ENCODE peak calls at places on chromosomes 3 and 15, in eight cellular contexts. S is psoas muscle, B is right lobe of liver, J is cardiac muscle cell, Z is esophagus squamous epithelium, Y is neural progenitor cell, P is heart left ventricle, R is sigmoid colon. U is an unnamed sample. For H3K4me1, the result is how much of the 10 kb centered on the place peaks cover.

GRCh38 chr3:145963111-145963510 is 197.9 kb downstream of the PLOD2 start:
- DNase-seq in Z (no peak), R (no peak), B (no peak), P (no peak), S (no peak), J (no peak), Y (no peak), U (no peak)

GRCh38 chr15:44910981-44911625 is 45.4 kb upstream of the TERB2 start:
- DNase-seq in Z (no peak), S (no peak), P (no peak), Y (no peak), R (no peak), J (no peak), B (no peak), U (no peak)

GRCh38 chr3:122572940-122573412 is 4.5 kb upstream of the PARP15 start:
- DNase-seq in J (no peak), R (no peak), Y (peak), B (peak), Z (no peak), S (no peak), P (no peak), U (peak)

GRCh38 chr3:178001670-178002101 is 534.5 kb upstream of the KCNMB2 start:
- DNase-seq in P (no peak), Y (no peak), R (no peak), Z (no peak), B (no peak), J (no peak), S (no peak), U (no peak)

GRCh38 chr3:169264711-169265110 is 398.8 kb downstream of the MECOM start:
- DNase-seq in R (no peak), P (peak), B (no peak), S (no peak), J (peak), Y (no peak), Z (no peak), U (peak)

GRCh38 chr15:63986185-63986680 is 60.1 kb downstream of the DAPK2 start:
- DNase-seq in P (no peak), R (no peak), S (no peak), B (no peak), Y (no peak), Z (no peak), J (no peak), U (no peak)

GRCh38 chr3:3737511-3737910 is 61.7 kb upstream of the LRRN1 start:
- DNase-seq in P (no peak), S (no peak), J (no peak), Y (no peak), R (no peak), B (no peak), Z (no peak), U (peak)

GRCh38 chr3:86451749-86452148 is 539.2 kb downstream of the VGLL3 start:
- DNase-seq in J (no peak), Y (no peak), Z (no peak), R (no peak), S (no peak), B (no peak), P (no peak), U (no peak)

GRCh38 chr3:126167550-126167949 is 12.8 kb downstream of the ALDH1L1 start:
- DNase-seq in S (no peak), Y (no peak), Z (no peak), B (no peak), P (no peak), R (no peak), J (no peak), U (no peak)

DNA sequence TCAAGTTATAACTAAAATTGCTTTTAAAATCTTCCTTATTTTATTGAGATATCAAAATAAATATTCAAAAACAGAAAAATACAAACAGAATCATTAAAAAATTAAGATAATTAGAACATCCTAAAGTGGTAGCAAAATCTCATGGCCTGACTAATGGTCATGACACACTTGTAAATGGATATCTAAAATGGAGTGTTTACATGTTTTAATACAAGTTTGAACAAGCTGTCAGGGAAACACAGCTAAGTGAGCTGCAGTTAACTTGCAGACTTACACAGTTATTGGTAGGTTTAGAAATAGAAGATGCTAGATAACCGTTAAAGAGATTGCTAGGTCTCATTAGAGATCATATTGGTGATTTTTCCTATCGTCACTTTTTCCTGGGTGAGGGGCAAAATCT is 242.3 kb downstream of the LPP start:
- DNase-seq in Z (no peak), B (no peak), J (no peak), P (no peak), S (no peak), R (no peak), Y (no peak), U (no peak)
- H3K4me1 ChIP-seq in Z (half or more), B (under half), J (under half), P (half or more), S (under half), R (half or more), Y (under half), U (under half)

DNA sequence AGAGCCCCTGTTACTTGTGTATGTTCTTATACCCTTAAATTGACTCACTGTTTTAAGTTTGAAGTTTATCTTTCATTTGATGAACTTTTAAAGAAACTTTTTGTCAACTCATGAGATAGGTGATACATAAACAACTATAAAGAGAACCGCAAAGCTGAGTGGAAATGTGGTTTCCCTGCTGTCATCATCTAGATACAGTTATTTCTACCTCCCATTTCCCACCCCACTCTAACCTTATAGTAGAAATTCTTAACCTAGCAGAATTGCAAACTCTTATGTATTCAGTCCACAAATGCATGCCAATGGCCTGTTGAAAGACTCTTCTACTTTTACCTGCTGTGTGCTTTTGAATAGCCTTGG is 2.7 kb downstream of the TIPARP start:
- DNase-seq in J (no peak), R (no peak), Z (no peak), P (no peak), B (no peak), Y (no peak), S (no peak), U (no peak)
- H3K4me3 ChIP-seq in J (peak), R (no peak), Z (peak), P (no peak), B (no peak), Y (no peak), S (peak), U (no peak)

DNA sequence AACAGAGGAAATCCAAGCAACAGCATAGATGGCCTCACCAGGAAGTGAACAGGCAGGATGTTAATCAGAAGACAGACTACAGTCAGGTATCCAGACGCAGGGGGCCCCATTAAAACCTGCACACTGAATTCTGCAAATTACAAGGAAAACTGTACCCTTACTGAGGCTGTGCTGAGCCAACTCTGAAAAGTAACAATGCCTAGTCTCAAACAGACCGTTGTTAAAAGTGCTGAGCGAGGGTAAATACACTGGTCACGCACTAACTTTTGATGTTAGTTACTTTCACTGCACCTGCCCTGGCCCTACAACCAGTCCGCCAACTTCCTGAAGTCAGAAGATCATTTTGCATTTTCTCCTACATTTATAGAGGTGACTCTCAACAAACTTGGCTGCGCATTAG is 1.0 kb downstream of the TAMM41 start:
- DNase-seq in Z (no peak), Y (no peak), R (no peak), J (no peak), P (no peak), S (no peak), B (no peak), U (no peak)
- H3K27ac ChIP-seq in Z (peak), Y (no peak), R (peak), J (no peak), P (no peak), S (peak), B (no peak), U (no peak)

GRCh38 chr3:18354706-18355105 is 70.4 kb downstream of the SATB1 start:
- DNase-seq in B (no peak), P (no peak), Z (no peak), J (no peak), Y (no peak), S (no peak), R (no peak), U (no peak)

GRCh38 chr3:18355819-18356218 is 69.3 kb downstream of the SATB1 start:
- DNase-seq in Y (no peak), Z (no peak), B (no peak), S (no peak), P (no peak), J (no peak), R (no peak), U (no peak)

GRCh38 chr3:18351823-18352744 is 73.1 kb downstream of the SATB1 start:
- DNase-seq in Z (no peak), J (no peak), P (no peak), S (no peak), Y (peak), R (no peak), B (peak), U (no peak)

GRCh38 chr3:18363367-18363766 is 61.8 kb downstream of the SATB1 start:
- DNase-seq in B (no peak), J (no peak), S (no peak), Y (no peak), Z (no peak), R (no peak), P (no peak), U (no peak)

DNA sequence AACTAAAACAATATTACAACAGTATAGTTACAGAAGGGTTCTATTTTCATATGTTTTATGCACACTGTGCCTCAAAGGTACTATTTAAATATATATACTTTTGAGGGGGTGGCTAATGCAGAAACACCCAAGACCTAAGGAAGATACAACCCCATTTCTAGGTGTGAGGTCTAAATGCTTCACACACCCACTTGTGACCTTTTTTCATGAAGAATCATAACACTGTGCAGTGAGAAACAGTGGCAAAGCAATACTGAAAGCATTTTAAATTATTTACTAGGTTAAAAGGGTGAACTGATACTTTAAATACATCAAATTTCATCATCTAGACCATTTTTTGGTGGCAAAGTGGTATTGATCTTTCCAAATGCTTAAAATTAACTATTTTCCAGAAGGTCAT is 67.4 kb downstream of the SATB1 start:
- DNase-seq in J (no peak), Y (no peak), S (no peak), Z (no peak), B (no peak), R (no peak), P (no peak), U (no peak)
- H3K4me1 ChIP-seq in J (under half), Y (under half), S (under half), Z (under half), B (under half), R (under half), P (under half), U (under half)

GRCh38 chr3:129793356-129793755 is 100.2 kb downstream of the TMCC1 start:
- DNase-seq in R (no peak), B (no peak), Z (no peak), Y (peak), J (no peak), S (no peak), P (no peak), U (no peak)
- H3K4me3 ChIP-seq in R (no peak), B (no peak), Z (peak), Y (peak), J (no peak), S (no peak), P (no peak), U (peak)

GRCh38 chr3:140501054-140501769 is 176.7 kb upstream of the TRIM42 start:
- DNase-seq in J (no peak), Y (no peak), S (no peak), P (no peak), R (no peak), B (no peak), Z (no peak), U (no peak)
- H3K27ac ChIP-seq in J (no peak), Y (no peak), S (no peak), P (no peak), R (no peak), B (no peak), Z (no peak), U (no peak)

DNA sequence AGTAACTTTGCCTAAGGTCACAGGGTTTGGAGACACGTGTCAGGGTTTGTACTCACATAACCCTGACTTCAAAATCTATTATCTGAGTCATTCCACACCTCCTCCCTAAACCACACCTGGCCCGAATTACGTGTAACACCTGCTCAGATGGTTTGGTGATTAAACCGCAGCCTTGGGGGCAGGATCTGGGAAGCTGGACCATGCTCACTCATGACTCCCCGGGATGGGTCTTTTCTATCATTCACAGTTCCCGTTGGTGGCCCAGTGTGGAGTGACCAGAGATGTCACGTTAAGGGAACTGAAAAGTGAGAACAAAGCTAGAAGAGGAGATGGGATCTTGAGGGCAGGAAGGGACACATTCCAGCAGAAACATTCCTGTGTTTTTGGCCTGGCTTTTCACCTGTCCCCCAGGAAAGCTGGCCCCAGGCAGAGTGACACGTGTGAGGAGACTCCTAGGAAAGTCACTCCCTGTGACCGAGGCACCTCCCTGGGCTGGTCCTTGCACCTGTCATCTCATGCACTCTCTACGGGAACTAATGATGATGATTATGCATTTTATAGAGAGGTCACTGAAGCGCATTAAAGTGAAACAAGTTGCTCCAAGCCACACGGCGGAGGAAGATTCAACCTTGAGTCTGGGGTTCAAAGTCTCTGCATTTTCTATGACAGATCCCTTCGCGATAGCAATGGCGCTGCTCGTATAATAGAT is 75.5 kb upstream of the POMGNT2 start:
- DNase-seq in S (no peak), Y (no peak), P (no peak), Z (no peak), J (no peak), B (no peak), R (no peak), U (no peak)
- H3K4me1 ChIP-seq in S (under half), Y (under half), P (under half), Z (under half), J (under half), B (under half), R (under half), U (under half)

DNA sequence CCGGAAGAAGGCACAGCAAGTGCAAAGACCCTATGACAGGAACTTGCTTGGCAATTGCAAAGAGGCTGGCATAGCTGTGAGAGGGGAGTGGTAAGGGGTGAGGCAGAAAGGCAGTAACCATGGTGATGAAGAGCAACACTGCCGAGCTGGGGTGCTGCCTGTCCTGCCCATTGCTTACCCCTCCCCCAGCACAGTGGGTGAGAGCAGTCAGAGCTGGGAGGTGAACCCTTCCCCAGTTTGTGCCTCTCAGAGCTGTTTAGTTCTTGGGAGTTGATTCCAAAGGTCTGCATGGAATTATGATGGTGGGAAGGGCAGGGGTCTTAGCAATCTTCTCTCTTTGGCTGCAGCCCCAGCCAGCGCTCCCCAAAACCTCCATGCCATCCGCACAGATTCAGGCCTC is 8.9 kb downstream of the TYRO3 start:
- DNase-seq in R (no peak), Z (no peak), J (no peak), Y (peak), S (no peak), P (no peak), B (no peak), U (no peak)
- H3K4me3 ChIP-seq in R (no peak), Z (no peak), J (no peak), Y (peak), S (no peak), P (no peak), B (no peak), U (no peak)